ENCODE peak calls at places on chromosome 6, in eight cellular contexts. One of them, this sample, is unnamed. For H3K9me3 and H3K4me1, the result is how much of the 10 kb centered on the place peaks cover.

GRCh38 chr6:139713416-139713815 is 339.0 kb upstream of the CITED2 start:
- DNase-seq in CD8-positive, alpha-beta memory T cell: no peak
- DNase-seq in left lung: no peak
- DNase-seq in left ventricle myocardium inferior: no peak
- DNase-seq in stomach: no peak
- DNase-seq in hepatocyte: no peak
- DNase-seq in DND-41: no peak
- DNase-seq in tibial nerve: no peak
- DNase-seq in this sample: no peak

GRCh38 chr6:56849876-56850275 is 105.0 kb upstream of the BEND6 start:
- DNase-seq in CD8-positive, alpha-beta memory T cell: no peak
- DNase-seq in left ventricle myocardium inferior: no peak
- DNase-seq in hepatocyte: no peak
- DNase-seq in stomach: no peak
- DNase-seq in tibial nerve: no peak
- DNase-seq in left lung: no peak
- DNase-seq in DND-41: no peak
- DNase-seq in this sample: no peak

GRCh38 chr6:53410508-53411258 is 61.9 kb upstream of the ELOVL5 start:
- DNase-seq in left ventricle myocardium inferior: peak
- DNase-seq in DND-41: peak
- DNase-seq in hepatocyte: peak
- DNase-seq in tibial nerve: no peak
- DNase-seq in stomach: peak
- DNase-seq in CD8-positive, alpha-beta memory T cell: peak
- DNase-seq in left lung: peak
- DNase-seq in this sample: no peak

GRCh38 chr6:67630146-67630545 is 1004.9 kb upstream of the ADGRB3 start:
- DNase-seq in CD8-positive, alpha-beta memory T cell: no peak
- DNase-seq in tibial nerve: no peak
- DNase-seq in stomach: no peak
- DNase-seq in left lung: no peak
- DNase-seq in left ventricle myocardium inferior: no peak
- DNase-seq in hepatocyte: peak
- DNase-seq in DND-41: no peak
- DNase-seq in this sample: no peak

GRCh38 chr6:56033451-56033850 is 158.1 kb upstream of the BMP5 start:
- DNase-seq in tibial nerve: no peak
- DNase-seq in left ventricle myocardium inferior: no peak
- DNase-seq in hepatocyte: no peak
- DNase-seq in CD8-positive, alpha-beta memory T cell: no peak
- DNase-seq in left lung: no peak
- DNase-seq in DND-41: no peak
- DNase-seq in stomach: no peak
- DNase-seq in this sample: no peak

GRCh38 chr6:30060634-30060981 is 457 bp upstream of the POLR1H start:
- DNase-seq in DND-41: peak
- DNase-seq in left ventricle myocardium inferior: no peak
- DNase-seq in CD8-positive, alpha-beta memory T cell: no peak
- DNase-seq in left lung: peak
- DNase-seq in hepatocyte: peak
- DNase-seq in tibial nerve: no peak
- DNase-seq in stomach: no peak
- DNase-seq in this sample: peak

GRCh38 chr6:123316733-123317323 is 319.9 kb downstream of the TRDN start:
- DNase-seq in tibial nerve: no peak
- DNase-seq in left lung: no peak
- DNase-seq in left ventricle myocardium inferior: no peak
- DNase-seq in DND-41: no peak
- DNase-seq in CD8-positive, alpha-beta memory T cell: no peak
- DNase-seq in hepatocyte: peak
- DNase-seq in stomach: no peak
- DNase-seq in this sample: no peak

GRCh38 chr6:34867484-34867883 is 20.4 kb downstream of the TAF11 start:
- DNase-seq in left ventricle myocardium inferior: no peak
- DNase-seq in DND-41: no peak
- DNase-seq in left lung: no peak
- DNase-seq in tibial nerve: no peak
- DNase-seq in stomach: no peak
- DNase-seq in hepatocyte: no peak
- DNase-seq in CD8-positive, alpha-beta memory T cell: no peak
- DNase-seq in this sample: no peak

GRCh38 chr6:37632291-37632690 is 65.4 kb downstream of the MDGA1 start:
- DNase-seq in hepatocyte: no peak
- DNase-seq in CD8-positive, alpha-beta memory T cell: no peak
- DNase-seq in left ventricle myocardium inferior: no peak
- DNase-seq in left lung: no peak
- DNase-seq in stomach: no peak
- DNase-seq in DND-41: no peak
- DNase-seq in tibial nerve: no peak
- DNase-seq in this sample: no peak

GRCh38 chr6:37631295-37631694 is 66.4 kb downstream of the MDGA1 start:
- DNase-seq in hepatocyte: no peak
- DNase-seq in stomach: no peak
- DNase-seq in CD8-positive, alpha-beta memory T cell: no peak
- DNase-seq in tibial nerve: no peak
- DNase-seq in left ventricle myocardium inferior: no peak
- DNase-seq in DND-41: no peak
- DNase-seq in left lung: no peak
- DNase-seq in this sample: no peak

GRCh38 chr6:37634238-37634826 is 63.4 kb downstream of the MDGA1 start:
- DNase-seq in CD8-positive, alpha-beta memory T cell: no peak
- DNase-seq in hepatocyte: no peak
- DNase-seq in tibial nerve: no peak
- DNase-seq in left lung: no peak
- DNase-seq in DND-41: no peak
- DNase-seq in stomach: no peak
- DNase-seq in left ventricle myocardium inferior: no peak
- DNase-seq in this sample: no peak

GRCh38 chr6:37633581-37634237 is 64.0 kb downstream of the MDGA1 start:
- DNase-seq in left lung: no peak
- DNase-seq in CD8-positive, alpha-beta memory T cell: no peak
- DNase-seq in stomach: no peak
- DNase-seq in tibial nerve: no peak
- DNase-seq in hepatocyte: no peak
- DNase-seq in left ventricle myocardium inferior: no peak
- DNase-seq in DND-41: no peak
- DNase-seq in this sample: no peak

DNA sequence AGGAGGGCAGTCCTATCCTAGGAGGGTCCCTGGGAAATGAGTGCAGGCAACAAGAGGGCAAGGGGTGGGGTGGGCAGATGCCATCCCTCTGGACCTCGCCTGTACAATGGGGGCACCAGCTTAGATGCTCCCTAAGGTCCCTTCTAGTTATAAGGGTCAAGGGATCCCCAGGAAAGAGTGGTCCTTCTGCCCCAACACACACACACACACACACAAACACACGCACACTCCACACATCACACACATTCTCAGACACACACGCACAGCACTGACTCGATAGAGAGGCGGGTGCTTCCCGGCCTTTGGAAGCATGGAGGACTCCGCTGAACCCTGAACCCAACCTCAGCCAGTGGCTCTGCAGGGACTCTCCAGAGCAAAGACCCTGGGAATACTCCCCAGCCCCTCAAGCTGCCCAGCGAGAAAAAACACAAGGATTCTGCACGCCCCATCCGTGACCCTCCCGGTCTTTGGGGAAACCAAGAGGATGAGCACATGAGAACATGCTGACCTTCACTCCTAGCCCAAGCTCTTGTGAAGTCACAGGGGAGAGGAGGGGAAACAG is 64.6 kb downstream of the MDGA1 start:
- DNase-seq in left lung: no peak
- DNase-seq in hepatocyte: no peak
- DNase-seq in stomach: no peak
- DNase-seq in left ventricle myocardium inferior: no peak
- DNase-seq in tibial nerve: no peak
- DNase-seq in CD8-positive, alpha-beta memory T cell: no peak
- DNase-seq in DND-41: no peak
- DNase-seq in this sample: no peak
- H3K27ac ChIP-seq in left lung: no peak
- H3K27ac ChIP-seq in hepatocyte: no peak
- H3K27ac ChIP-seq in stomach: no peak
- H3K27ac ChIP-seq in left ventricle myocardium inferior: no peak
- H3K27ac ChIP-seq in tibial nerve: no peak
- H3K27ac ChIP-seq in CD8-positive, alpha-beta memory T cell: no peak
- H3K27ac ChIP-seq in DND-41: no peak
- H3K27ac ChIP-seq in this sample: no peak

GRCh38 chr6:110468696-110469095 is 7.7 kb downstream of the SLC22A16 start:
- DNase-seq in hepatocyte: no peak
- DNase-seq in stomach: no peak
- DNase-seq in DND-41: no peak
- DNase-seq in tibial nerve: no peak
- DNase-seq in left lung: no peak
- DNase-seq in CD8-positive, alpha-beta memory T cell: no peak
- DNase-seq in left ventricle myocardium inferior: no peak
- DNase-seq in this sample: no peak

GRCh38 chr6:110459137-110459536 is 17.3 kb downstream of the SLC22A16 start:
- DNase-seq in hepatocyte: no peak
- DNase-seq in CD8-positive, alpha-beta memory T cell: no peak
- DNase-seq in left ventricle myocardium inferior: no peak
- DNase-seq in stomach: no peak
- DNase-seq in DND-41: no peak
- DNase-seq in left lung: no peak
- DNase-seq in tibial nerve: no peak
- DNase-seq in this sample: no peak

GRCh38 chr6:110462884-110463481 is 13.4 kb downstream of the SLC22A16 start:
- DNase-seq in stomach: no peak
- DNase-seq in left ventricle myocardium inferior: no peak
- DNase-seq in left lung: no peak
- DNase-seq in DND-41: no peak
- DNase-seq in CD8-positive, alpha-beta memory T cell: no peak
- DNase-seq in hepatocyte: no peak
- DNase-seq in tibial nerve: no peak
- DNase-seq in this sample: no peak
- H3K9me3 ChIP-seq in stomach: under half
- H3K9me3 ChIP-seq in left ventricle myocardium inferior: under half
- H3K9me3 ChIP-seq in left lung: under half
- H3K9me3 ChIP-seq in DND-41: under half
- H3K9me3 ChIP-seq in CD8-positive, alpha-beta memory T cell: under half
- H3K9me3 ChIP-seq in hepatocyte: under half
- H3K9me3 ChIP-seq in tibial nerve: under half
- H3K9me3 ChIP-seq in this sample: under half

GRCh38 chr6:106608080-106608668 is 21.1 kb downstream of the RTN4IP1 start:
- DNase-seq in left lung: no peak
- DNase-seq in stomach: no peak
- DNase-seq in DND-41: peak
- DNase-seq in CD8-positive, alpha-beta memory T cell: no peak
- DNase-seq in left ventricle myocardium inferior: no peak
- DNase-seq in tibial nerve: no peak
- DNase-seq in hepatocyte: peak
- DNase-seq in this sample: no peak

GRCh38 chr6:106611030-106611429 is 18.3 kb downstream of the RTN4IP1 start:
- DNase-seq in DND-41: no peak
- DNase-seq in CD8-positive, alpha-beta memory T cell: no peak
- DNase-seq in hepatocyte: no peak
- DNase-seq in stomach: no peak
- DNase-seq in left lung: no peak
- DNase-seq in left ventricle myocardium inferior: no peak
- DNase-seq in tibial nerve: no peak
- DNase-seq in this sample: no peak

GRCh38 chr6:106613590-106613989 is 15.7 kb downstream of the RTN4IP1 start:
- DNase-seq in hepatocyte: no peak
- DNase-seq in left lung: no peak
- DNase-seq in DND-41: no peak
- DNase-seq in stomach: no peak
- DNase-seq in tibial nerve: no peak
- DNase-seq in CD8-positive, alpha-beta memory T cell: no peak
- DNase-seq in left ventricle myocardium inferior: no peak
- DNase-seq in this sample: no peak

GRCh38 chr6:106612956-106613516 is 16.3 kb downstream of the RTN4IP1 start:
- DNase-seq in left ventricle myocardium inferior: no peak
- DNase-seq in DND-41: no peak
- DNase-seq in stomach: no peak
- DNase-seq in CD8-positive, alpha-beta memory T cell: no peak
- DNase-seq in tibial nerve: no peak
- DNase-seq in left lung: no peak
- DNase-seq in hepatocyte: no peak
- DNase-seq in this sample: no peak

GRCh38 chr6:106609699-106610098 is 19.6 kb downstream of the RTN4IP1 start:
- DNase-seq in left lung: no peak
- DNase-seq in hepatocyte: peak
- DNase-seq in stomach: no peak
- DNase-seq in tibial nerve: no peak
- DNase-seq in left ventricle myocardium inferior: no peak
- DNase-seq in CD8-positive, alpha-beta memory T cell: no peak
- DNase-seq in DND-41: peak
- DNase-seq in this sample: no peak
- H3K4me1 ChIP-seq in left lung: under half
- H3K4me1 ChIP-seq in hepatocyte: under half
- H3K4me1 ChIP-seq in stomach: under half
- H3K4me1 ChIP-seq in tibial nerve: under half
- H3K4me1 ChIP-seq in left ventricle myocardium inferior: under half
- H3K4me1 ChIP-seq in CD8-positive, alpha-beta memory T cell: under half
- H3K4me1 ChIP-seq in DND-41: under half
- H3K4me1 ChIP-seq in this sample: under half

GRCh38 chr6:148999921-149000589 is 253.2 kb downstream of the UST start:
- DNase-seq in hepatocyte: no peak
- DNase-seq in stomach: peak
- DNase-seq in left ventricle myocardium inferior: peak
- DNase-seq in left lung: peak
- DNase-seq in DND-41: peak
- DNase-seq in CD8-positive, alpha-beta memory T cell: no peak
- DNase-seq in tibial nerve: no peak
- DNase-seq in this sample: peak

GRCh38 chr6:148999501-148999900 is 252.7 kb downstream of the UST start:
- DNase-seq in hepatocyte: no peak
- DNase-seq in stomach: no peak
- DNase-seq in tibial nerve: no peak
- DNase-seq in DND-41: no peak
- DNase-seq in left ventricle myocardium inferior: no peak
- DNase-seq in CD8-positive, alpha-beta memory T cell: no peak
- DNase-seq in left lung: no peak
- DNase-seq in this sample: no peak

GRCh38 chr6:149004664-149005063 is 257.8 kb downstream of the UST start:
- DNase-seq in left ventricle myocardium inferior: no peak
- DNase-seq in CD8-positive, alpha-beta memory T cell: no peak
- DNase-seq in hepatocyte: no peak
- DNase-seq in left lung: no peak
- DNase-seq in stomach: no peak
- DNase-seq in tibial nerve: no peak
- DNase-seq in DND-41: no peak
- DNase-seq in this sample: no peak

GRCh38 chr6:149001422-149001821 is 254.6 kb downstream of the UST start:
- DNase-seq in CD8-positive, alpha-beta memory T cell: no peak
- DNase-seq in stomach: no peak
- DNase-seq in DND-41: no peak
- DNase-seq in hepatocyte: no peak
- DNase-seq in tibial nerve: no peak
- DNase-seq in left lung: no peak
- DNase-seq in left ventricle myocardium inferior: no peak
- DNase-seq in this sample: no peak

DNA sequence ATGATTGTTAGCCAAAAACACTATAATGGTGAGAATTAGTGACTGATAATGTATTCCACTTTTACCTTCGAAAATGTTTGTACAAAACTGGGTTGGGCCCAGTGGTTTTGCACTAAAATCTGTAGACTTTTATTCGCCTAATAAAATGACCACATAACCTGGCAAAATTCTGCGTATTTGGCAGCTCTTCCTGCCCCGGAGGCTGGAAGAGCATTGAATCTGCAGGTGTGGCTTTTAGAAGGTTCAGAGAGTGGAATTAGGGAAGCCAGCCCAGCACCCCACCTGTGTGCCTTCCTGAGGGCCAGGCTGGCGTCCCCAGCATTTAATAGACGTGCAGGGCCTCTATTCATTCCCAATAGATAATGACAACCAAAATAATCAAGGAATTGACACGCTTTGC is 256.7 kb downstream of the UST start:
- DNase-seq in CD8-positive, alpha-beta memory T cell: no peak
- DNase-seq in left ventricle myocardium inferior: no peak
- DNase-seq in left lung: no peak
- DNase-seq in tibial nerve: no peak
- DNase-seq in stomach: no peak
- DNase-seq in hepatocyte: no peak
- DNase-seq in DND-41: no peak
- DNase-seq in this sample: no peak
- H3K27ac ChIP-seq in CD8-positive, alpha-beta memory T cell: no peak
- H3K27ac ChIP-seq in left ventricle myocardium inferior: no peak
- H3K27ac ChIP-seq in left lung: no peak
- H3K27ac ChIP-seq in tibial nerve: no peak
- H3K27ac ChIP-seq in stomach: no peak
- H3K27ac ChIP-seq in hepatocyte: no peak
- H3K27ac ChIP-seq in DND-41: no peak
- H3K27ac ChIP-seq in this sample: no peak